ENCODE peak calls at places on chromosome 14, in seven cellular contexts. One of them, this sample, is unnamed.

GRCh38 chr14:101878222-101879211 is 85.9 kb upstream of the DYNC1H1 start:
- DNase-seq in neuronal stem cell: no peak
- DNase-seq in OCI-M1: no peak
- DNase-seq in A549: no peak
- DNase-seq in iPS DF 6.9: no peak
- DNase-seq in HEK293T: no peak
- DNase-seq in WTC11: no peak
- DNase-seq in this sample: no peak

GRCh38 chr14:92850492-92850891 is 56.4 kb downstream of the GOLGA5 start:
- DNase-seq in neuronal stem cell: no peak
- DNase-seq in iPS DF 6.9: no peak
- DNase-seq in OCI-M1: no peak
- DNase-seq in HEK293T: no peak
- DNase-seq in A549: no peak
- DNase-seq in WTC11: no peak
- DNase-seq in this sample: no peak

GRCh38 chr14:56119221-56119967 is 1.2 kb downstream of the PELI2 start:
- DNase-seq in WTC11: peak
- DNase-seq in HEK293T: peak
- DNase-seq in neuronal stem cell: peak
- DNase-seq in iPS DF 6.9: no peak
- DNase-seq in OCI-M1: peak
- DNase-seq in A549: peak
- DNase-seq in this sample: no peak

GRCh38 chr14:96962337-96962736 is 165.2 kb downstream of the VRK1 start:
- DNase-seq in OCI-M1: peak
- DNase-seq in iPS DF 6.9: no peak
- DNase-seq in A549: no peak
- DNase-seq in WTC11: no peak
- DNase-seq in neuronal stem cell: no peak
- DNase-seq in HEK293T: no peak
- DNase-seq in this sample: no peak

GRCh38 chr14:21233457-21234076 is 35.7 kb downstream of the HNRNPC start:
- DNase-seq in neuronal stem cell: no peak
- DNase-seq in OCI-M1: no peak
- DNase-seq in HEK293T: peak
- DNase-seq in WTC11: no peak
- DNase-seq in iPS DF 6.9: no peak
- DNase-seq in A549: peak
- DNase-seq in this sample: no peak

GRCh38 chr14:54650331-54651017 is 83.5 kb downstream of the SAMD4A start:
- DNase-seq in WTC11: no peak
- DNase-seq in A549: peak
- DNase-seq in OCI-M1: peak
- DNase-seq in iPS DF 6.9: no peak
- DNase-seq in HEK293T: no peak
- DNase-seq in neuronal stem cell: no peak
- DNase-seq in this sample: no peak

GRCh38 chr14:77904218-77904617 is 104.3 kb downstream of the ADCK1 start:
- DNase-seq in OCI-M1: no peak
- DNase-seq in iPS DF 6.9: no peak
- DNase-seq in HEK293T: no peak
- DNase-seq in neuronal stem cell: no peak
- DNase-seq in A549: no peak
- DNase-seq in WTC11: no peak
- DNase-seq in this sample: no peak

GRCh38 chr14:86141966-86142365 is 612.0 kb downstream of the FLRT2 start:
- DNase-seq in HEK293T: no peak
- DNase-seq in WTC11: no peak
- DNase-seq in OCI-M1: no peak
- DNase-seq in neuronal stem cell: no peak
- DNase-seq in iPS DF 6.9: no peak
- DNase-seq in A549: no peak
- DNase-seq in this sample: no peak

GRCh38 chr14:90062852-90063539 is 1.2 kb downstream of the KCNK13 start:
- DNase-seq in A549: no peak
- DNase-seq in neuronal stem cell: no peak
- DNase-seq in HEK293T: no peak
- DNase-seq in OCI-M1: no peak
- DNase-seq in iPS DF 6.9: no peak
- DNase-seq in WTC11: no peak
- DNase-seq in this sample: no peak

GRCh38 chr14:35766700-35767082 is 42.4 kb downstream of the RALGAPA1 start:
- DNase-seq in iPS DF 6.9: no peak
- DNase-seq in WTC11: no peak
- DNase-seq in HEK293T: no peak
- DNase-seq in neuronal stem cell: no peak
- DNase-seq in OCI-M1: no peak
- DNase-seq in A549: no peak
- DNase-seq in this sample: no peak

GRCh38 chr14:101812071-101812470 is 50.6 kb downstream of the PPP2R5C start:
- DNase-seq in neuronal stem cell: no peak
- DNase-seq in HEK293T: no peak
- DNase-seq in iPS DF 6.9: no peak
- DNase-seq in A549: no peak
- DNase-seq in WTC11: no peak
- DNase-seq in OCI-M1: no peak
- DNase-seq in this sample: no peak

GRCh38 chr14:24398943-24399801 is at the start of gene NYNRIN:
- DNase-seq in OCI-M1: no peak
- DNase-seq in WTC11: peak
- DNase-seq in iPS DF 6.9: no peak
- DNase-seq in HEK293T: peak
- DNase-seq in A549: no peak
- DNase-seq in neuronal stem cell: peak
- DNase-seq in this sample: no peak

GRCh38 chr14:102751088-102751487 is 26.2 kb upstream of the TRAF3 start:
- DNase-seq in neuronal stem cell: no peak
- DNase-seq in A549: no peak
- DNase-seq in iPS DF 6.9: no peak
- DNase-seq in OCI-M1: no peak
- DNase-seq in HEK293T: no peak
- DNase-seq in WTC11: no peak
- DNase-seq in this sample: no peak

GRCh38 chr14:57389646-57390036 is 745 bp upstream of the NAA30 start:
- DNase-seq in iPS DF 6.9: no peak
- DNase-seq in WTC11: peak
- DNase-seq in A549: no peak
- DNase-seq in HEK293T: no peak
- DNase-seq in OCI-M1: no peak
- DNase-seq in neuronal stem cell: no peak
- DNase-seq in this sample: no peak

GRCh38 chr14:75906680-75907280 is 75.0 kb downstream of the TGFB3 start:
- DNase-seq in iPS DF 6.9: no peak
- DNase-seq in HEK293T: peak
- DNase-seq in A549: peak
- DNase-seq in neuronal stem cell: peak
- DNase-seq in OCI-M1: peak
- DNase-seq in WTC11: peak
- DNase-seq in this sample: no peak

GRCh38 chr14:105093426-105094192 is 28.4 kb upstream of the GPR132 start:
- DNase-seq in OCI-M1: no peak
- DNase-seq in HEK293T: peak
- DNase-seq in WTC11: peak
- DNase-seq in iPS DF 6.9: peak
- DNase-seq in neuronal stem cell: peak
- DNase-seq in A549: peak
- DNase-seq in this sample: peak

GRCh38 chr14:74491952-74492351 is 1.2 kb downstream of the NPC2 start:
- DNase-seq in HEK293T: no peak
- DNase-seq in WTC11: no peak
- DNase-seq in iPS DF 6.9: no peak
- DNase-seq in neuronal stem cell: no peak
- DNase-seq in A549: peak
- DNase-seq in OCI-M1: peak
- DNase-seq in this sample: no peak

GRCh38 chr14:101301011-101301410 is 260.3 kb upstream of the DIO3 start:
- DNase-seq in OCI-M1: no peak
- DNase-seq in neuronal stem cell: no peak
- DNase-seq in WTC11: no peak
- DNase-seq in iPS DF 6.9: no peak
- DNase-seq in A549: no peak
- DNase-seq in HEK293T: no peak
- DNase-seq in this sample: no peak

GRCh38 chr14:105871590-105871989 is 345.2 kb downstream of the TMEM121 start:
- DNase-seq in HEK293T: no peak
- DNase-seq in OCI-M1: no peak
- DNase-seq in iPS DF 6.9: no peak
- DNase-seq in A549: no peak
- DNase-seq in WTC11: no peak
- DNase-seq in neuronal stem cell: no peak
- DNase-seq in this sample: no peak

GRCh38 chr14:93082576-93083001 is 33.1 kb downstream of the ITPK1 start:
- DNase-seq in OCI-M1: no peak
- DNase-seq in A549: no peak
- DNase-seq in iPS DF 6.9: no peak
- DNase-seq in neuronal stem cell: no peak
- DNase-seq in WTC11: no peak
- DNase-seq in HEK293T: no peak
- DNase-seq in this sample: no peak

GRCh38 chr14:33309081-33309480 is 370.4 kb downstream of the NPAS3 start:
- DNase-seq in A549: no peak
- DNase-seq in OCI-M1: no peak
- DNase-seq in WTC11: no peak
- DNase-seq in iPS DF 6.9: no peak
- DNase-seq in HEK293T: no peak
- DNase-seq in neuronal stem cell: no peak
- DNase-seq in this sample: no peak

GRCh38 chr14:101007004-101007614 is 103.6 kb upstream of the RTL1 start:
- DNase-seq in A549: no peak
- DNase-seq in HEK293T: no peak
- DNase-seq in OCI-M1: no peak
- DNase-seq in WTC11: no peak
- DNase-seq in neuronal stem cell: no peak
- DNase-seq in iPS DF 6.9: no peak
- DNase-seq in this sample: no peak

GRCh38 chr14:86038401-86038985 is 508.5 kb downstream of the FLRT2 start:
- DNase-seq in iPS DF 6.9: peak
- DNase-seq in neuronal stem cell: peak
- DNase-seq in OCI-M1: peak
- DNase-seq in WTC11: peak
- DNase-seq in A549: peak
- DNase-seq in HEK293T: peak
- DNase-seq in this sample: peak

GRCh38 chr14:21346532-21347135 is 37.2 kb downstream of the SUPT16H start:
- DNase-seq in WTC11: no peak
- DNase-seq in iPS DF 6.9: no peak
- DNase-seq in neuronal stem cell: no peak
- DNase-seq in OCI-M1: no peak
- DNase-seq in HEK293T: no peak
- DNase-seq in A549: no peak
- DNase-seq in this sample: no peak